ENCODE peak calls at places on chromosomes 11 and 22, in six cellular contexts. A, N, B, R, J and W are unnamed samples.

GRCh38 chr22:50620861-50621490 is 7.0 kb downstream of the ARSA start:
- DNase-seq in A (no peak), N (no peak), B (peak), R (no peak), J (no peak), W (no peak)

GRCh38 chr11:86192858-86193257 is 51.7 kb upstream of the EED start:
- DNase-seq in A (no peak), N (no peak), B (no peak), R (no peak), J (no peak), W (no peak)

GRCh38 chr22:49406047-49406650 is 421.5 kb downstream of the BRD1 start:
- DNase-seq in A (no peak), N (no peak), B (no peak), R (no peak), J (no peak), W (no peak)

GRCh38 chr22:47337161-47337621 is 574.7 kb downstream of the TBC1D22A start:
- DNase-seq in A (no peak), N (peak), B (no peak), R (no peak), J (no peak), W (peak)

GRCh38 chr22:42621505-42622002 is 6.9 kb upstream of the POLDIP3 start:
- DNase-seq in A (peak), N (peak), B (peak), R (peak), J (peak), W (peak)

GRCh38 chr11:94661444-94661843 is 94.3 kb downstream of the PIWIL4 start:
- DNase-seq in A (no peak), N (no peak), B (no peak), R (no peak), J (no peak), W (no peak)

GRCh38 chr11:8209208-8209807 is 40.5 kb upstream of the RIC3 start:
- DNase-seq in A (no peak), N (no peak), B (no peak), R (no peak), J (no peak), W (no peak)

GRCh38 chr22:26479043-26479791 is 4.4 kb downstream of the HPS4 start:
- DNase-seq in A (no peak), N (no peak), B (no peak), R (no peak), J (no peak), W (no peak)

GRCh38 chr22:18980829-18981228 is 44.7 kb upstream of the PRODH start:
- DNase-seq in A (no peak), N (no peak), B (no peak), R (no peak), J (no peak), W (no peak)

GRCh38 chr11:111063711-111064110 is 181.8 kb upstream of the POU2AF2 start:
- DNase-seq in A (no peak), N (peak), B (no peak), R (no peak), J (no peak), W (peak)